ENCODE peak calls at places on chromosomes 12 and 14, in seven cellular contexts. Y, X, Z, M, N, O and F are unnamed samples.

GRCh38 chr12:30533518-30533917 is 162.2 kb downstream of the IPO8 start:
- DNase-seq in M (no peak), O (no peak), X (no peak), Z (peak; percentile 1), N (no peak), Y (no peak), F (no peak)

GRCh38 chr14:75982724-75983358 is 1.0 kb upstream of the TGFB3 start:
- DNase-seq in Z (peak; percentile 61), N (peak; percentile 62), M (peak; percentile 57), O (peak; percentile 90), Y (no peak), X (no peak), F (peak; percentile 64)

GRCh38 chr12:65277994-65278575 is 398 bp upstream of the MSRB3 start:
- DNase-seq in N (no peak), Z (no peak), O (peak; percentile 63), M (peak; percentile 17), X (no peak), Y (no peak), F (no peak)

GRCh38 chr14:50775357-50775756 is 55.6 kb downstream of the NIN start:
- DNase-seq in X (no peak), N (no peak), Z (peak; percentile 93), M (no peak), O (no peak), Y (no peak), F (no peak)

GRCh38 chr12:51959211-51959610 is 7.7 kb downstream of the ACVR1B start:
- DNase-seq in Z (peak; percentile 41), X (no peak), N (peak; percentile 54), O (peak; percentile 77), Y (no peak), M (no peak), F (no peak)

GRCh38 chr14:97033556-97034081 is 236.4 kb downstream of the VRK1 start:
- DNase-seq in M (no peak), X (no peak), O (no peak), Z (no peak), N (no peak), Y (no peak), F (no peak)

GRCh38 chr14:73943083-73943482 is 6.8 kb downstream of the FAM161B start:
- DNase-seq in M (no peak), X (no peak), Z (peak; percentile 71), O (no peak), N (peak; percentile 81), Y (peak; percentile 27), F (no peak)

GRCh38 chr12:59734371-59734770 is 138.5 kb downstream of the SLC16A7 start:
- DNase-seq in O (no peak), Z (no peak), N (no peak), M (no peak), Y (no peak), X (no peak), F (no peak)

GRCh38 chr12:58425481-58426392 is 484.4 kb downstream of the ATP23 start:
- DNase-seq in X (no peak), Z (peak; percentile 94), N (peak; percentile 41), M (peak; percentile 30), Y (peak; percentile 36), O (no peak), F (peak; percentile 46)

GRCh38 chr12:130418261-130418660 is 80.6 kb downstream of the PIWIL1 start:
- DNase-seq in Z (no peak), N (no peak), Y (no peak), X (no peak), O (no peak), M (no peak), F (no peak)

GRCh38 chr12:117342682-117343081 is 18.7 kb downstream of the NOS1 start:
- DNase-seq in O (no peak), M (no peak), X (no peak), Y (no peak), N (no peak), Z (no peak), F (no peak)

GRCh38 chr14:75979071-75979571 is 2.7 kb downstream of the TGFB3 start:
- DNase-seq in Z (peak; percentile 38), X (peak; percentile 57), M (peak; percentile 46), Y (no peak), N (peak; percentile 39), O (peak; percentile 69), F (peak; percentile 19)

GRCh38 chr12:130949806-130950205 is 3.9 kb upstream of the ADGRD1 start:
- DNase-seq in X (no peak), N (no peak), O (no peak), Y (no peak), M (no peak), Z (no peak), F (no peak)

GRCh38 chr14:101812071-101812470 is 50.6 kb downstream of the PPP2R5C start:
- DNase-seq in N (no peak), O (no peak), Z (no peak), M (no peak), X (no peak), Y (no peak), F (no peak)

DNA sequence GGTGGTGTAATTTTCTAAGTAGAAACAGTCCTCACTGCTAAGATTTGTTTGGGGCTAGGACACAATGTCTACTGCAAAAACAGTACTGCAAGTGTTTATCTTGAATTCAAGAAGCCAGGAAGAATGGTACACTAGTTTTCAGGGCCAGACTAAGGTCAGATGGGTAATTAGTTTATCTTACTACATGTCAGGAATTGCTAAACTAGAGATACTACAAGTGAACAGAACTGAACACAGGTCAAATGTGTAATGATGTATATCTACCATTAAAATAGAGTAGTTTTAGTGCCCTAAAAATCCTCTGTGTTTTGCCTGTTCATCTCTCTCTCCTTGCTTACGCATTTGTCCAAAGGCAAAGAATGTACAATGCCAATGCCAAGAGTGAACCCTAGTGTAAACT is 2.3 kb upstream of the RPL41 start:
- DNase-seq in X (no peak), M (no peak), O (no peak), Z (no peak), N (no peak), Y (no peak), F (no peak)
- TF ChIP-seq POLR2A in X (no peak), M (no peak), O (no peak), Z (no peak), N (no peak), Y (no peak), F (no peak)

DNA sequence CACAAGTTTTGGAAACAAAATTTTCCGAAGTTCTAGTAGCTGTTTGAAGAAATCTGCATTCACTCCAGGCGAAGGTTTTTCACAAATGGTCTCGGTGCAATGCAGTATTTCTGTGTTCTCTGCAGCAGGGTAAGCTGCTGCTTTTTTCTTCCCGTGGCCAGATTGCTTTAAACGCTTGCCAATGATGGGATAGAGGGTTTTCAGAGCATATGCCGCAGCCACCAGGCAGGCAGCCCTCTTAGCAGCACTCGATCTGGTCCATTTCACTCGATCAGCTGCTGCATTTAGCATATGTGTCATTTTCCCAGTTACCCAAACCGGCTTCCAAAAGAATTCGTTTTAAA is 315 bp downstream of the ABCD2 start:
- DNase-seq in O (no peak), N (no peak), Y (no peak), Z (no peak), M (no peak), X (no peak), F (no peak)
- TF ChIP-seq POLR2A in O (no peak), N (no peak), Y (no peak), Z (no peak), M (no peak), X (no peak), F (no peak)

DNA sequence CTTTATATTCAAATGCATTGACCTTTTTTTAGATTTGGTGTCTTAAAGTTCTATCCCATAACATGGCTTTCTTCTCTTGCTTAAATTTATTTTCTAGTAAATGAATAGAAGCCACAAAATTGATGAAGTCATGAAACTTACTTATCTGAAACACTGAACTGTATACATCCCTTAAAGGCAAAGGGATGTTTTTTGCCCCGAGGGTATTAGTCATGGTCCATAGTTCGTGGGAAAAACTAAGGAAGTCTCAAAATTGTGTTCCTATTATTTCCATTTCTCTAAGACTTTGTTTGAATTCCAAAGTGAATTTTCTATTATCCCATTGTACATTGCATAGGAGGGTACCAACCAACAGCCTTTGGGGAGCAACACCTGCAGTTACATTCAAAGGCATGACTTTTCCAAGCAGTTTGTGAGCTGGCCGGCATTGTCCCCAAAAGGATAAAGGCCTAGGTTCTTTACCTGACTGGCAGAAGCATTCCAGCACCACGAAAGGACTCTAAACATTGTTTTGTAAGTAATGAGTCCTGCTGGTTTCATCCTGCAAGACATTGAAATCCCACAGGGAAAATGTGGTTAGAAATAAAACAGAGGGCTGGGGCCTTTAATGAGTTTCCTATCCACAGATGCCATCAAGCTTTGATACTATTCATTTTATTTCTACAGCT is 473.5 kb downstream of the PRKD1 start:
- DNase-seq in Z (peak; percentile 30), M (no peak), N (no peak), Y (no peak), X (no peak), O (no peak), F (no peak)
- TF ChIP-seq POLR2A in Z (no peak), M (no peak), N (no peak), Y (no peak), X (no peak), O (no peak), F (no peak)

GRCh38 chr12:54279632-54280400 is at the start of gene CBX5:
- DNase-seq in N (peak; percentile 99), M (peak; percentile 99), Y (peak; percentile 100), O (peak; percentile 100), Z (peak; percentile 100), X (peak; percentile 99), F (peak; percentile 100)
- TF ChIP-seq POLR2A in N (peak; percentile 97), M (peak; percentile 71), Y (peak; percentile 92), O (peak; percentile 71), Z (peak; percentile 92), X (peak; percentile 92), F (peak; percentile 93)